ENCODE peak calls at places on chromosomes 11 and 22, in four cellular contexts. J is cardiac septum, Q is PC-3, F is GM13976. U is an unnamed sample.

GRCh38 chr11:70716986-70717775 is 318.9 kb downstream of the CTTN start:
- DNase-seq in J (no peak), Q (no peak), F (no peak), U (no peak)

GRCh38 chr22:21047035-21047661 is 1.4 kb downstream of the LRRC74B start:
- DNase-seq in J (no peak), Q (no peak), F (peak), U (peak)

GRCh38 chr22:48711669-48712068 is 1116.0 kb downstream of the BRD1 start:
- DNase-seq in J (peak), Q (no peak), F (no peak), U (peak)

GRCh38 chr11:8408151-8408930 is 144.7 kb upstream of the LMO1 start:
- DNase-seq in J (no peak), Q (no peak), F (no peak), U (no peak)

GRCh38 chr11:34136420-34136819 is 31.0 kb downstream of the NAT10 start:
- DNase-seq in J (no peak), Q (no peak), F (no peak), U (no peak)

GRCh38 chr11:97742717-97743116 is 1278.0 kb upstream of the CNTN5 start:
- DNase-seq in J (no peak), Q (no peak), F (no peak), U (no peak)

GRCh38 chr11:66316849-66317251 is at the start of gene CD248:
- DNase-seq in J (peak), Q (no peak), F (no peak), U (peak)

GRCh38 chr11:102882389-102883024 is 7.7 kb upstream of the MMP12 start:
- DNase-seq in J (no peak), Q (no peak), F (peak), U (no peak)

GRCh38 chr11:7499046-7499445 is 13.7 kb downstream of the OLFML1 start:
- DNase-seq in J (no peak), Q (no peak), F (no peak), U (no peak)

GRCh38 chr11:78080818-78081495 is 1.3 kb upstream of the NDUFC2 start:
- DNase-seq in J (no peak), Q (peak), F (no peak), U (no peak)

GRCh38 chr11:62921201-62921572 is at the start of gene CHRM1:
- DNase-seq in J (no peak), Q (peak), F (no peak), U (peak)

GRCh38 chr11:18065572-18065971 is 19.5 kb upstream of the TPH1 start:
- DNase-seq in J (no peak), Q (no peak), F (no peak), U (no peak)

GRCh38 chr22:49817359-49817758 is 10.3 kb downstream of the BRD1 start:
- DNase-seq in J (no peak), Q (no peak), F (no peak), U (no peak)

GRCh38 chr11:95443386-95443785 is 212.4 kb upstream of the SESN3 start:
- DNase-seq in J (no peak), Q (no peak), F (peak), U (no peak)